ENCODE peak calls at places on chromosomes 16 and 17, in five cellular contexts. One of them, this sample, is unnamed.

GRCh38 chr16:84819644-84820304 is at the start of gene CRISPLD2:
- DNase-seq in K562: peak
- DNase-seq in H1: peak
- DNase-seq in A549: peak
- DNase-seq in HepG2: peak
- DNase-seq in this sample: peak

GRCh38 chr17:69447726-69448125 is 33.2 kb downstream of the MAP2K6 start:
- DNase-seq in A549: no peak
- DNase-seq in K562: no peak
- DNase-seq in H1: no peak
- DNase-seq in HepG2: no peak
- DNase-seq in this sample: no peak

GRCh38 chr16:72961115-72961832 is 86.7 kb downstream of the ZFHX3 start:
- DNase-seq in A549: no peak
- DNase-seq in H1: no peak
- DNase-seq in HepG2: no peak
- DNase-seq in K562: peak
- DNase-seq in this sample: no peak

GRCh38 chr17:14033166-14033565 is 36.1 kb upstream of the COX10 start:
- DNase-seq in HepG2: no peak
- DNase-seq in A549: no peak
- DNase-seq in H1: no peak
- DNase-seq in K562: no peak
- DNase-seq in this sample: no peak

GRCh38 chr17:48559609-48560451 is 14.9 kb upstream of the HOXB2 start:
- DNase-seq in H1: no peak
- DNase-seq in K562: no peak
- DNase-seq in HepG2: no peak
- DNase-seq in A549: no peak
- DNase-seq in this sample: no peak

GRCh38 chr16:86346034-86346433 is 164.3 kb upstream of the FOXF1 start:
- DNase-seq in A549: no peak
- DNase-seq in K562: no peak
- DNase-seq in HepG2: no peak
- DNase-seq in H1: no peak
- DNase-seq in this sample: no peak

GRCh38 chr16:87835882-87836331 is 33.4 kb downstream of the SLC7A5 start:
- DNase-seq in H1: no peak
- DNase-seq in A549: no peak
- DNase-seq in K562: no peak
- DNase-seq in HepG2: no peak
- DNase-seq in this sample: no peak

GRCh38 chr16:29126057-29126494 is 141.2 kb downstream of the LAT start:
- DNase-seq in HepG2: no peak
- DNase-seq in H1: no peak
- DNase-seq in K562: no peak
- DNase-seq in A549: no peak
- DNase-seq in this sample: no peak

GRCh38 chr17:81731271-81731670 is 19.2 kb downstream of the SLC25A10 start:
- DNase-seq in K562: no peak
- DNase-seq in HepG2: no peak
- DNase-seq in A549: no peak
- DNase-seq in H1: no peak
- DNase-seq in this sample: no peak

GRCh38 chr17:13626703-13627102 is 25.0 kb upstream of the HS3ST3A1 start:
- DNase-seq in HepG2: no peak
- DNase-seq in A549: no peak
- DNase-seq in K562: peak
- DNase-seq in H1: no peak
- DNase-seq in this sample: no peak

GRCh38 chr17:15257316-15257925 is 7.7 kb downstream of the PMP22 start:
- DNase-seq in HepG2: peak
- DNase-seq in A549: peak
- DNase-seq in K562: peak
- DNase-seq in H1: no peak
- DNase-seq in this sample: peak

GRCh38 chr17:37301288-37301687 is 74.5 kb upstream of the C17orf78 start:
- DNase-seq in H1: no peak
- DNase-seq in HepG2: no peak
- DNase-seq in A549: peak
- DNase-seq in K562: no peak
- DNase-seq in this sample: no peak

GRCh38 chr16:57938936-57939871 is 31.7 kb downstream of the CNGB1 start:
- DNase-seq in A549: peak
- DNase-seq in HepG2: peak
- DNase-seq in K562: no peak
- DNase-seq in H1: no peak
- DNase-seq in this sample: peak

GRCh38 chr17:81110488-81111040 is 54.7 kb upstream of the PVALEF start:
- DNase-seq in A549: no peak
- DNase-seq in K562: no peak
- DNase-seq in H1: no peak
- DNase-seq in HepG2: no peak
- DNase-seq in this sample: no peak

GRCh38 chr17:66465701-66466100 is 163.3 kb downstream of the PRKCA start:
- DNase-seq in HepG2: no peak
- DNase-seq in K562: no peak
- DNase-seq in A549: no peak
- DNase-seq in H1: no peak
- DNase-seq in this sample: no peak

GRCh38 chr16:57519796-57520360 is 16.5 kb downstream of the CCDC102A start:
- DNase-seq in H1: no peak
- DNase-seq in A549: peak
- DNase-seq in K562: peak
- DNase-seq in HepG2: peak
- DNase-seq in this sample: peak

GRCh38 chr16:85004587-85005205 is 6.6 kb downstream of the ZDHHC7 start:
- DNase-seq in HepG2: no peak
- DNase-seq in K562: peak
- DNase-seq in A549: peak
- DNase-seq in H1: no peak
- DNase-seq in this sample: peak

GRCh38 chr16:60392380-60392779 is 1643.9 kb downstream of the CDH8 start:
- DNase-seq in K562: no peak
- DNase-seq in A549: no peak
- DNase-seq in HepG2: no peak
- DNase-seq in H1: no peak
- DNase-seq in this sample: no peak

GRCh38 chr16:12228607-12229499 is 252.3 kb downstream of the SNX29 start:
- DNase-seq in A549: peak
- DNase-seq in HepG2: peak
- DNase-seq in H1: peak
- DNase-seq in K562: peak
- DNase-seq in this sample: peak

GRCh38 chr17:70558821-70559220 is 389.5 kb downstream of the KCNJ2 start:
- DNase-seq in A549: no peak
- DNase-seq in H1: no peak
- DNase-seq in K562: no peak
- DNase-seq in HepG2: no peak
- DNase-seq in this sample: peak

GRCh38 chr16:24850289-24850931 is 4.6 kb downstream of the SLC5A11 start:
- DNase-seq in K562: no peak
- DNase-seq in HepG2: no peak
- DNase-seq in A549: no peak
- DNase-seq in H1: no peak
- DNase-seq in this sample: no peak

GRCh38 chr17:82218349-82219075 is 5.9 kb upstream of the CCDC57 start:
- DNase-seq in HepG2: no peak
- DNase-seq in H1: no peak
- DNase-seq in A549: no peak
- DNase-seq in K562: no peak
- DNase-seq in this sample: no peak

GRCh38 chr16:29315916-29316517 is 90.5 kb downstream of the NPIPB11 start:
- DNase-seq in HepG2: no peak
- DNase-seq in A549: no peak
- DNase-seq in K562: no peak
- DNase-seq in H1: no peak
- DNase-seq in this sample: no peak

GRCh38 chr16:2482181-2483107 is 7.5 kb downstream of the TBC1D24 start:
- DNase-seq in K562: peak
- DNase-seq in H1: no peak
- DNase-seq in HepG2: no peak
- DNase-seq in A549: no peak
- DNase-seq in this sample: no peak

GRCh38 chr16:165218-165538 is 600 bp upstream of the HBM start:
- DNase-seq in K562: peak
- DNase-seq in HepG2: no peak
- DNase-seq in A549: no peak
- DNase-seq in H1: no peak
- DNase-seq in this sample: no peak

GRCh38 chr17:58200024-58200633 is 7.6 kb downstream of the EPX start:
- DNase-seq in K562: peak
- DNase-seq in H1: peak
- DNase-seq in A549: peak
- DNase-seq in HepG2: peak
- DNase-seq in this sample: peak

GRCh38 chr17:46194393-46195216 is 1.4 kb upstream of the KANSL1 start:
- DNase-seq in K562: peak
- DNase-seq in H1: no peak
- DNase-seq in HepG2: no peak
- DNase-seq in A549: peak
- DNase-seq in this sample: peak

GRCh38 chr17:72185571-72185970 is 64.8 kb downstream of the SOX9 start:
- DNase-seq in HepG2: no peak
- DNase-seq in H1: no peak
- DNase-seq in K562: no peak
- DNase-seq in A549: no peak
- DNase-seq in this sample: no peak

GRCh38 chr17:72184805-72185204 is 64.0 kb downstream of the SOX9 start:
- DNase-seq in H1: no peak
- DNase-seq in A549: no peak
- DNase-seq in K562: no peak
- DNase-seq in HepG2: no peak
- DNase-seq in this sample: no peak

GRCh38 chr17:72188801-72189200 is 68.0 kb downstream of the SOX9 start:
- DNase-seq in K562: no peak
- DNase-seq in HepG2: no peak
- DNase-seq in A549: no peak
- DNase-seq in H1: no peak
- DNase-seq in this sample: no peak

GRCh38 chr17:72189781-72190593 is 69.2 kb downstream of the SOX9 start:
- DNase-seq in A549: no peak
- DNase-seq in H1: no peak
- DNase-seq in HepG2: no peak
- DNase-seq in K562: no peak
- DNase-seq in this sample: no peak

DNA sequence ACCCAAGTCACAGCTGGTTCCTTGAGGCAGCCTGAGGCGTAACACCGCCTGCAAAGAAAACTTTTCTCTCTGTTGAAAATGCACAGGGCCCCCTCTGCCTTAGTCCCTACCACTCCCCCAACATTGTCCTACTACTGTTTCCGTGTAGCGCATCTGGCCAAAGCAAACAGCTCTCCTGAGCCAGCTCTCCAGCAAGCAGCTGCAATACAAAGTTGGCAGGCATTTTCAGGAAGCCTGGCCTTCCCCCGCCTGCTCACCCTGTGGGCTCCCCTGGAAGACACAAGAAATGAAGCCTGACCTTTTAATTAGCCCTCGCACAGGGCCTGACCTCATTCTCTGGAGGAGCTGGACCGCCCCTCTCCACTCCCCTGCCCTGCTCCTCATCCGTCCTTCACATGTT is 66.7 kb downstream of the SOX9 start:
- DNase-seq in A549: no peak
- DNase-seq in H1: no peak
- DNase-seq in HepG2: no peak
- DNase-seq in K562: no peak
- DNase-seq in this sample: no peak
- TF ChIP-seq JUN in A549: no peak
- TF ChIP-seq JUN in H1: no peak
- TF ChIP-seq JUN in HepG2: no peak
- TF ChIP-seq JUN in K562: no peak
- TF ChIP-seq JUN in this sample: no peak

GRCh38 chr17:77815127-77815905 is 143.2 kb upstream of the TNRC6C start:
- DNase-seq in A549: no peak
- DNase-seq in H1: no peak
- DNase-seq in K562: no peak
- DNase-seq in HepG2: no peak
- DNase-seq in this sample: no peak
- H3K4me3 ChIP-seq in A549: no peak
- H3K4me3 ChIP-seq in H1: no peak
- H3K4me3 ChIP-seq in K562: no peak
- H3K4me3 ChIP-seq in HepG2: no peak
- H3K4me3 ChIP-seq in this sample: no peak

GRCh38 chr17:4837471-4838305 is 4.5 kb downstream of the MINK1 start:
- DNase-seq in A549: no peak
- DNase-seq in H1: no peak
- DNase-seq in K562: no peak
- DNase-seq in HepG2: no peak
- DNase-seq in this sample: no peak

GRCh38 chr17:4833941-4834501 is 881 bp downstream of the MINK1 start:
- DNase-seq in HepG2: peak
- DNase-seq in K562: no peak
- DNase-seq in H1: no peak
- DNase-seq in A549: peak
- DNase-seq in this sample: peak

GRCh38 chr17:4833178-4833940 is at the start of gene MINK1:
- DNase-seq in K562: peak
- DNase-seq in HepG2: peak
- DNase-seq in A549: peak
- DNase-seq in H1: peak
- DNase-seq in this sample: peak

GRCh38 chr17:4836221-4836620 is 3.1 kb downstream of the MINK1 start:
- DNase-seq in HepG2: no peak
- DNase-seq in H1: no peak
- DNase-seq in K562: no peak
- DNase-seq in A549: no peak
- DNase-seq in this sample: no peak

DNA sequence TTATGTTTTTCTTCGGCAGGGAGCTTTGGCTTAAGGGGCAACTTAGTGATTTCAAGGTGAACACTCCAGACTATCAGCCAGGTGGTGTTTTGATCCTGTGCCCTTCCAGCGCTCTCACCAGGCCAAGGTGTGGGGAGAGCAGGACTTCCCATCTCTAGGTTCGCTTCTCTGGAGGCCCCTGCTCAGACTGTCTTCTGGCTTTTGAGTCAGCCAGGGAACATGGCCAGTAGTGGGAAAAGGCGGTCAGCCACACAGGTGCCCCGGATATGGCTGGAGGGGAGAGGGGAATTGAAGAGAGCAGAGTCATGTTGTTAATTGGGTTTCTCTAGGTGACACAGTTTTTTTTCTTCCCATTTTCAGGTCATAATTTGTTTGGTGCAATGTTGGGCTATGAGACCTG is 1.5 kb downstream of the MINK1 start:
- DNase-seq in H1: no peak
- DNase-seq in K562: no peak
- DNase-seq in A549: no peak
- DNase-seq in HepG2: no peak
- DNase-seq in this sample: no peak
- TF ChIP-seq JUN in H1: no peak
- TF ChIP-seq JUN in K562: no peak
- TF ChIP-seq JUN in A549: no peak
- TF ChIP-seq JUN in HepG2: no peak
- TF ChIP-seq JUN in this sample: no peak

DNA sequence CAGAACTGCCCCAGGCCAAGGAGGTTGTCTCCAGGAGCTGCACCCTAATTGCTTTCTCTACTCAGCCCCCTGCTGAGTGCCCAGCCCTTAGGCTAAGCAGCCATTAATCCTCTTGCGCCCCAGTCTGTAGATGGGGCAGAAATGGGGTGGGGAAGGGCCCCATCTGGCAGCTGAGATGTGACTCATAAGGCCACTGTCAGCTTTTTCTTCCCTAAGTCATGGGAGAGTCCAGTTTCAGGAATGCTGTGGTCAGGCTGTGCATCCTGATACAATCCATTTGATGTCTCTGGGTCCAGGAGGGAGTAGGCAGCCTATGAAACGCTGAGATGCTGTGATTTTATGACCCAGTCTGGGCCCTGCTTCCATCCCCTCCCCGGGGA is 12.3 kb downstream of the PLXDC1 start:
- DNase-seq in HepG2: no peak
- DNase-seq in K562: no peak
- DNase-seq in A549: no peak
- DNase-seq in H1: no peak
- DNase-seq in this sample: no peak
- H3K4me3 ChIP-seq in HepG2: no peak
- H3K4me3 ChIP-seq in K562: no peak
- H3K4me3 ChIP-seq in A549: no peak
- H3K4me3 ChIP-seq in H1: no peak
- H3K4me3 ChIP-seq in this sample: no peak

This sample was measured in endothelial cell of umbilical vein.